ENCODE peak calls at places on chromosome 22, in five cellular contexts. K, N, U, A and Z are unnamed samples.

GRCh38 chr22:31250740-31251330 is 38.7 kb downstream of the LIMK2 start:
- DNase-seq in K (no peak), N (no peak), U (peak), A (no peak), Z (no peak)

GRCh38 chr22:25514436-25514835 is 50.0 kb upstream of the GRK3 start:
- DNase-seq in K (no peak), N (no peak), U (no peak), A (no peak), Z (no peak)

GRCh38 chr22:17913705-17914282 is 110.6 kb downstream of the MICAL3 start:
- DNase-seq in K (no peak), N (no peak), U (no peak), A (no peak), Z (no peak)

GRCh38 chr22:43406186-43406790 is 5.5 kb upstream of the MPPED1 start:
- DNase-seq in K (no peak), N (no peak), U (no peak), A (no peak), Z (no peak)

GRCh38 chr22:36198936-36199616 is 2.5 kb downstream of the APOL4 start:
- DNase-seq in K (no peak), N (no peak), U (peak), A (no peak), Z (no peak)

GRCh38 chr22:26648761-26649363 is 8.5 kb upstream of the MIAT start:
- DNase-seq in K (no peak), N (no peak), U (no peak), A (no peak), Z (no peak)

GRCh38 chr22:35728639-35729308 is 11.1 kb downstream of the APOL5 start:
- DNase-seq in K (no peak), N (no peak), U (no peak), A (no peak), Z (no peak)

GRCh38 chr22:43401661-43402060 is 10.2 kb upstream of the MPPED1 start:
- DNase-seq in K (no peak), N (no peak), U (no peak), A (no peak), Z (no peak)

GRCh38 chr22:45742866-45743450 is 71.3 kb downstream of the ATXN10 start:
- DNase-seq in K (no peak), N (no peak), U (peak), A (no peak), Z (no peak)

GRCh38 chr22:29225422-29226090 is 19.9 kb downstream of the EMID1 start:
- DNase-seq in K (no peak), N (no peak), U (no peak), A (no peak), Z (no peak)

GRCh38 chr22:46171940-46172339 is 21.6 kb downstream of the PPARA start:
- DNase-seq in K (no peak), N (no peak), U (no peak), A (no peak), Z (no peak)

GRCh38 chr22:19035474-19036228 is 86.6 kb downstream of the DGCR2 start:
- DNase-seq in K (no peak), N (no peak), U (no peak), A (no peak), Z (no peak)

GRCh38 chr22:29369460-29369859 is 18.9 kb downstream of the AP1B1 start:
- DNase-seq in K (no peak), N (peak), U (no peak), A (peak), Z (no peak)

GRCh38 chr22:43007519-43008102 is 7.3 kb downstream of the PACSIN2 start:
- DNase-seq in K (no peak), N (no peak), U (peak), A (no peak), Z (no peak)

GRCh38 chr22:30457964-30458363 is 13.9 kb downstream of the SEC14L3 start:
- DNase-seq in K (no peak), N (no peak), U (no peak), A (no peak), Z (no peak)

GRCh38 chr22:18112440-18112839 is 1.8 kb downstream of the TUBA8 start:
- DNase-seq in K (no peak), N (no peak), U (no peak), A (no peak), Z (no peak)

GRCh38 chr22:24994070-24994763 is 41.7 kb downstream of the KIAA1671 start:
- DNase-seq in K (no peak), N (no peak), U (no peak), A (no peak), Z (no peak)

GRCh38 chr22:18156878-18157713 is 7.1 kb downstream of the USP18 start:
- DNase-seq in K (no peak), N (peak), U (peak), A (peak), Z (peak)

GRCh38 chr22:20624161-20624616 is 116.8 kb downstream of the MED15 start:
- DNase-seq in K (peak), N (no peak), U (no peak), A (no peak), Z (no peak)

GRCh38 chr22:46452195-46453005 is 85.0 kb downstream of the CELSR1 start:
- DNase-seq in K (no peak), N (no peak), U (no peak), A (no peak), Z (no peak)

GRCh38 chr22:28349114-28349513 is 330.5 kb downstream of the TTC28 start:
- DNase-seq in K (no peak), N (no peak), U (no peak), A (no peak), Z (no peak)

GRCh38 chr22:32995335-32995734 is 62.8 kb downstream of the SYN3 start:
- DNase-seq in K (no peak), N (no peak), U (no peak), A (no peak), Z (no peak)

GRCh38 chr22:29799217-29799680 is 32.1 kb downstream of the UQCR10 start:
- DNase-seq in K (no peak), N (no peak), U (peak), A (no peak), Z (no peak)

GRCh38 chr22:18994056-18994455 is 58.0 kb upstream of the PRODH start:
- DNase-seq in K (no peak), N (no peak), U (no peak), A (no peak), Z (no peak)

GRCh38 chr22:28034760-28035401 is 115.8 kb upstream of the PITPNB start:
- DNase-seq in K (no peak), N (no peak), U (no peak), A (no peak), Z (no peak)

GRCh38 chr22:37485714-37486223 is 415 bp downstream of the MFNG start:
- DNase-seq in K (no peak), N (no peak), U (no peak), A (no peak), Z (no peak)

GRCh38 chr22:46220921-46221320 is 29.2 kb downstream of the CDPF1 start:
- DNase-seq in K (peak), N (no peak), U (no peak), A (no peak), Z (no peak)

GRCh38 chr22:42190274-42190673 is 59.7 kb upstream of the CYP2D6 start:
- DNase-seq in K (no peak), N (no peak), U (peak), A (no peak), Z (no peak)

GRCh38 chr22:37278261-37278660 is 4.0 kb upstream of the CYTH4 start:
- DNase-seq in K (no peak), N (no peak), U (no peak), A (no peak), Z (no peak)

GRCh38 chr22:20945578-20945934 is 21.5 kb upstream of the AIFM3 start:
- DNase-seq in K (no peak), N (no peak), U (no peak), A (no peak), Z (no peak)

GRCh38 chr22:41021655-41022454 is 70.5 kb upstream of the EP300 start:
- DNase-seq in K (no peak), N (peak), U (peak), A (no peak), Z (no peak)
- TF ChIP-seq SUZ12 in K (no peak), N (no peak), U (no peak), A (no peak), Z (no peak)

GRCh38 chr22:48434156-48434867 is 1393.4 kb downstream of the BRD1 start:
- DNase-seq in K (no peak), N (no peak), U (no peak), A (no peak), Z (no peak)
- TF ChIP-seq SUZ12 in K (no peak), N (no peak), U (no peak), A (no peak), Z (no peak)

DNA sequence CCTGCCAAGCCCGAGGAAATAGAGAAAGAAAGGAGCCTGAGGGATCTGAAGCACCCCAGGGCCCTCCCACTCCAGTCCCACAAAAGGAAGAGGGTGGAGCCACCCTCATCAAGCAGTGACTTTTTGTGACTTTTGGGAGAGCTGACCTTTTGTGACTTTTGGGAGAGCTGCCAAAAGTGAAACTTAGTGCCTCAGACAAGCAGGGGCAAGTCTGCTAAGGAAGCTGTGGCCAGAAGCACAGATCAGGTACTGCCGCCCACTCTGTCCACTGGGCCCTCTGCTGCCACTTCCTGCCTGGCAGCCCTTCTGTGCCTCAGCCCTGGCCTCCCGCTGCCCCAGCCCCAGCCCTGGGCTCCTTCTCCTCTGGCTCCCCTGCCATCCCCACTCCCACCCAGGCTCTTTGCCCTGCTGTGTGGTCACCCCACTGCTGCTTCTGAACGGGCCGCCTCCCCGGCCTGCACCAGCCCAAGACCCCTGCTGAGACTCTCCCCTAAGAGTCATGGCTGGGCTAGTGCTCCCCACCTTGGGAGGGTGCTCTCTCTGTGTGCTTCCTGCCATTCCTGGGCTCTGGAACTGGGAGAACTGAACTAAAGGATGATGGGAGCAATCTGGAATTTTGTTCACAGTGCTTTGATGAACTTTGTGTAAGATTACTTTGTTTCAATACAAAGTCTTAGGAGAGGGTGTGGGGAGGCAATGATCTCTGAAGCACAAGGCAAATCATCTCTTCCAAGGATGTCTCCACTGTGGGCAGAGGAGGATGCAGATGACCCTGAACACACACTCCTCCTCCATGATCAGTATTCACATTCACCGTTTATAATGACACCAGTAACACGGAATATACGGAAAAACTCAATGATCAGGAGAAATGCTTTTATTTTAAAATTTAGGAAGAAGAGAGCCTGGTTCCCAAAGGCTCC is at the start of gene APOBEC3H:
- DNase-seq in K (no peak), N (no peak), U (no peak), A (no peak), Z (no peak)
- TF ChIP-seq SUZ12 in K (no peak), N (no peak), U (no peak), A (no peak), Z (no peak)

DNA sequence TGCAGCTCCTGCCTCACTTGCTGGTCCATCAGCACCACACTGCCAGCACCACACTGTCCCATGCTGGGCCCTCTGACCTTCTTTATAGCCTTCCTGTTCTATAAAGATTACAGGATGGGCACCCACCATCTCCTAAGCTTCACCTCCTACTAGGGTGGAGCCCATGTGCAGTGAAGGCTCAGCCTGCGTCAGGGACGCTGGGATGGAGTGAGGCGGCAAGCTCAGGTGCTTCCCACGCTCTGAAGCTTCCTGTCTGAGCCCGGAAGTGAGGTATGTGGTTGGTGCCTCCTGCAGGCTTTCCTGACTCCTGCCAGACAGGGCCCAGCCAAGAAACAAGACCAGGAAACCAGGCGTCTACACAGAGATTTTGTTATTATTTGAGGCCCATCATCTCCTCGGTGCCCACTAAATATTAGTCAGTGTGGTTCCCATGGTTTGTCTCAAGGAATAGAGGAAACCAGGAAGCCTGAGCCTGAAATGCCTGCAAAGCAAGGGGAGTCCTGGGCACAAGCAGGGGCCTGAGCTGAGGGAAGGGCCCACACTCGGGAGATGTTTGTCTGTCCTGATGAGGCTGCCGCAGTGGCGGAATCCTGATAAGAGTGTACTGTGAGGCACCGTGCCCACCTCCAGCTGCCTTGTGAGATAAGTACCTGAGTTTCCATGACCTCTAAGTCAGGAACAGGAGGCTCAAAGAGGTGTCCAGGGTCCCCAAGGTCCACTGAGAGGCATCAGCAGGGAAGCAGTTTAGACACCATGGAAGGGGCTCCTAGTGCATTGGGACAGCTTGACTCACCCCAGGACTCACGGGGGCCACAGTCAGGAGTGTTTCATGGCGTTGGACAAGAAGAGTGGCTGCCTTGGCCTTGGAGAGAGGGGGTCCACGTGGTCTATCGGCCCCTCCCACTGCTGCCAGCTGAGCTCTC is 22.0 kb downstream of the RSPH14 start:
- DNase-seq in K (no peak), N (no peak), U (no peak), A (no peak), Z (no peak)
- TF ChIP-seq SUZ12 in K (no peak), N (no peak), U (no peak), A (no peak), Z (no peak)

DNA sequence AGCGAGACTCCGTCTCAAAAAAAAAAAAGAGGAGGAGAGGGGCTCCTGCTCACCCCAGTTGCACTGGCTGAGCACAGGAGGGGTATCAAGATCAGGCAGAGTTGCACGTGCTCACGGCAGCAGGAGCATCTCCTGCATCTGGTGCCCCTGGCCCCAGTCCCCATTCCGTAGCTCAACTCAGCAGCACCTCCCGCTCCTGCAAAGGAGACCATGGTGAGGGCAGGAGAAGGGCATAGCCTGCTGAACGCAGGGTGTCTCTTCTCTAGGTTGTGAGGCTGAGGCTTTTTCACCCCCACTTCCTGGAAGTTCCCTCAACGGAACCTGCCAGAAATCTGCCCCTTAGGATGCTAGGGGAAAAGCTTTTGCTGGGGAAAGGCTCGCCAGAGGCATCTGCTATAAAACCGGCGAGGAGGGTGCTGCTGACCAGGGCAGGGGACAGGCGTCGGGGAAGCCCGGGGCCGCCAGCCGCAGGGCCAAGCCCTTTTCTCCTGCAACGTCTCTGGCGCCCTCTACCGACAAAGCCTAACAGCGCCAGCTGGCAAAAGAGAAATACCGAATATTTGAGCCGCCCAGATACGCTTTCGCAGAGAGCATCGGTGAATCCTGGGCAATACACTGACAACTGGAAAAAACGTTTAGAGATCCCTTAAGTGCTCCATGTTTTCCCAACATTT is 1.0 kb upstream of the PPP6R2 start:
- DNase-seq in K (no peak), N (peak), U (peak), A (peak), Z (peak)
- TF ChIP-seq SUZ12 in K (no peak), N (no peak), U (no peak), A (no peak), Z (no peak)